ENCODE peak calls at places on chromosomes 7 and 10, in five cellular contexts. One of them, this sample, is unnamed.

GRCh38 chr10:126014309-126014708 is 117.9 kb downstream of the FANK1 start:
- DNase-seq in psoas muscle: no peak
- DNase-seq in NCI-H1417 treated with DMSO at 0.1 percent for 48 hours: no peak
- DNase-seq in HEK293T: no peak
- DNase-seq in heart right ventricle: no peak
- DNase-seq in this sample: no peak

GRCh38 chr10:92219516-92219915 is 71.4 kb downstream of the CPEB3 start:
- DNase-seq in psoas muscle: no peak
- DNase-seq in NCI-H1417 treated with DMSO at 0.1 percent for 48 hours: no peak
- DNase-seq in HEK293T: no peak
- DNase-seq in heart right ventricle: no peak
- DNase-seq in this sample: no peak

GRCh38 chr10:12333382-12334185 is 15.8 kb upstream of the CAMK1D start:
- DNase-seq in psoas muscle: peak; percentile 76
- DNase-seq in NCI-H1417 treated with DMSO at 0.1 percent for 48 hours: peak; percentile 6
- DNase-seq in HEK293T: peak; percentile 56
- DNase-seq in heart right ventricle: peak; percentile 42
- DNase-seq in this sample: peak; percentile 43

GRCh38 chr7:100109521-100110163 is 8.2 kb downstream of the AP4M1 start:
- DNase-seq in psoas muscle: no peak
- DNase-seq in NCI-H1417 treated with DMSO at 0.1 percent for 48 hours: no peak
- DNase-seq in HEK293T: no peak
- DNase-seq in heart right ventricle: no peak
- DNase-seq in this sample: no peak

GRCh38 chr10:118973744-118974143 is 55.8 kb upstream of the NANOS1 start:
- DNase-seq in psoas muscle: no peak
- DNase-seq in NCI-H1417 treated with DMSO at 0.1 percent for 48 hours: no peak
- DNase-seq in HEK293T: no peak
- DNase-seq in heart right ventricle: no peak
- DNase-seq in this sample: no peak

GRCh38 chr10:80460399-80461207 is 6.5 kb downstream of the TSPAN14 start:
- DNase-seq in psoas muscle: no peak
- DNase-seq in NCI-H1417 treated with DMSO at 0.1 percent for 48 hours: no peak
- DNase-seq in HEK293T: no peak
- DNase-seq in heart right ventricle: no peak
- DNase-seq in this sample: no peak

GRCh38 chr10:33132626-33133025 is 174.6 kb upstream of the ITGB1 start:
- DNase-seq in psoas muscle: no peak
- DNase-seq in NCI-H1417 treated with DMSO at 0.1 percent for 48 hours: no peak
- DNase-seq in HEK293T: no peak
- DNase-seq in heart right ventricle: no peak
- DNase-seq in this sample: no peak

GRCh38 chr10:123294886-123295285 is 140.7 kb downstream of the BUB3 start:
- DNase-seq in psoas muscle: no peak
- DNase-seq in NCI-H1417 treated with DMSO at 0.1 percent for 48 hours: no peak
- DNase-seq in HEK293T: no peak
- DNase-seq in heart right ventricle: no peak
- DNase-seq in this sample: no peak

GRCh38 chr7:54996391-54996790 is 22.4 kb upstream of the EGFR start:
- DNase-seq in psoas muscle: no peak
- DNase-seq in NCI-H1417 treated with DMSO at 0.1 percent for 48 hours: no peak
- DNase-seq in HEK293T: no peak
- DNase-seq in heart right ventricle: no peak
- DNase-seq in this sample: no peak

GRCh38 chr7:5234852-5235831 is 45.1 kb downstream of the WIPI2 start:
- DNase-seq in psoas muscle: no peak
- DNase-seq in NCI-H1417 treated with DMSO at 0.1 percent for 48 hours: no peak
- DNase-seq in HEK293T: no peak
- DNase-seq in heart right ventricle: no peak
- DNase-seq in this sample: no peak

GRCh38 chr7:149727541-149728476 is 45.6 kb downstream of the ZNF467 start:
- DNase-seq in psoas muscle: no peak
- DNase-seq in NCI-H1417 treated with DMSO at 0.1 percent for 48 hours: no peak
- DNase-seq in HEK293T: no peak
- DNase-seq in heart right ventricle: no peak
- DNase-seq in this sample: no peak

GRCh38 chr7:28142650-28143049 is 37.9 kb downstream of the JAZF1 start:
- DNase-seq in psoas muscle: no peak
- DNase-seq in NCI-H1417 treated with DMSO at 0.1 percent for 48 hours: no peak
- DNase-seq in HEK293T: no peak
- DNase-seq in heart right ventricle: no peak
- DNase-seq in this sample: no peak

GRCh38 chr7:40721344-40721949 is 586.6 kb downstream of the SUGCT start:
- DNase-seq in psoas muscle: no peak
- DNase-seq in NCI-H1417 treated with DMSO at 0.1 percent for 48 hours: no peak
- DNase-seq in HEK293T: no peak
- DNase-seq in heart right ventricle: no peak
- DNase-seq in this sample: no peak

GRCh38 chr7:1536768-1537630 is 6.5 kb downstream of the MAFK start:
- DNase-seq in psoas muscle: peak; percentile 95
- DNase-seq in NCI-H1417 treated with DMSO at 0.1 percent for 48 hours: no peak
- DNase-seq in HEK293T: peak; percentile 82
- DNase-seq in heart right ventricle: peak; percentile 94
- DNase-seq in this sample: no peak

GRCh38 chr7:31642681-31643115 is 44.3 kb upstream of the PPP1R17 start:
- DNase-seq in psoas muscle: no peak
- DNase-seq in NCI-H1417 treated with DMSO at 0.1 percent for 48 hours: no peak
- DNase-seq in HEK293T: no peak
- DNase-seq in heart right ventricle: no peak
- DNase-seq in this sample: no peak

GRCh38 chr10:133031541-133032125 is 56.1 kb upstream of the ADGRA1 start:
- DNase-seq in psoas muscle: no peak
- DNase-seq in NCI-H1417 treated with DMSO at 0.1 percent for 48 hours: no peak
- DNase-seq in HEK293T: no peak
- DNase-seq in heart right ventricle: no peak
- DNase-seq in this sample: no peak

GRCh38 chr10:86506499-86506898 is 15.1 kb downstream of the WAPL start:
- DNase-seq in psoas muscle: no peak
- DNase-seq in NCI-H1417 treated with DMSO at 0.1 percent for 48 hours: no peak
- DNase-seq in HEK293T: no peak
- DNase-seq in heart right ventricle: no peak
- DNase-seq in this sample: no peak

GRCh38 chr10:110486680-110487410 is 10.9 kb upstream of the DUSP5 start:
- DNase-seq in psoas muscle: no peak
- DNase-seq in NCI-H1417 treated with DMSO at 0.1 percent for 48 hours: no peak
- DNase-seq in HEK293T: no peak
- DNase-seq in heart right ventricle: no peak
- DNase-seq in this sample: no peak

This sample was measured in NCI-H2081 treated with DMSO at 0.1 percent for 48 hours.